ENCODE peak calls at places on chromosomes 2 and 18, in seven cellular contexts. One of them, this sample, is unnamed.
A peak's percentile ranks its signal among the peaks of the same experiment; 100 is the strongest.

GRCh38 chr2:201855356-201855755 is 49.0 kb downstream of the CDK15 start:
- DNase-seq in GM12891: no peak
- DNase-seq in GM12878: no peak
- DNase-seq in stomach: no peak
- DNase-seq in sigmoid colon: no peak
- DNase-seq in prostate gland: no peak
- DNase-seq in HCT116: no peak
- DNase-seq in this sample: no peak

GRCh38 chr2:11870584-11870983 is 124.2 kb downstream of the LPIN1 start:
- DNase-seq in prostate gland: no peak
- DNase-seq in stomach: no peak
- DNase-seq in sigmoid colon: no peak
- DNase-seq in HCT116: no peak
- DNase-seq in GM12878: no peak
- DNase-seq in GM12891: no peak
- DNase-seq in this sample: no peak

GRCh38 chr2:219384872-219385271 is 2.8 kb downstream of the DNPEP start:
- DNase-seq in prostate gland: no peak
- DNase-seq in GM12891: no peak
- DNase-seq in GM12878: no peak
- DNase-seq in HCT116: no peak
- DNase-seq in sigmoid colon: no peak
- DNase-seq in stomach: no peak
- DNase-seq in this sample: no peak

GRCh38 chr18:45403341-45404049 is 211.8 kb upstream of the SLC14A2 start:
- DNase-seq in HCT116: no peak
- DNase-seq in prostate gland: no peak
- DNase-seq in sigmoid colon: no peak
- DNase-seq in GM12878: no peak
- DNase-seq in GM12891: no peak
- DNase-seq in stomach: no peak
- DNase-seq in this sample: no peak

GRCh38 chr2:175621847-175622246 is 380.2 kb downstream of the LNPK start:
- DNase-seq in prostate gland: no peak
- DNase-seq in sigmoid colon: no peak
- DNase-seq in HCT116: peak; percentile 12
- DNase-seq in GM12891: no peak
- DNase-seq in GM12878: no peak
- DNase-seq in stomach: no peak
- DNase-seq in this sample: no peak

GRCh38 chr2:197085665-197086064 is 159.2 kb upstream of the PGAP1 start:
- DNase-seq in GM12878: no peak
- DNase-seq in GM12891: no peak
- DNase-seq in stomach: no peak
- DNase-seq in sigmoid colon: no peak
- DNase-seq in prostate gland: no peak
- DNase-seq in HCT116: no peak
- DNase-seq in this sample: no peak

GRCh38 chr2:189131986-189132385 is 47.6 kb downstream of the COL5A2 start:
- DNase-seq in GM12891: no peak
- DNase-seq in stomach: no peak
- DNase-seq in HCT116: no peak
- DNase-seq in sigmoid colon: no peak
- DNase-seq in prostate gland: no peak
- DNase-seq in GM12878: no peak
- DNase-seq in this sample: no peak

GRCh38 chr18:40413160-40413559 is 1541.9 kb upstream of the PIK3C3 start:
- DNase-seq in prostate gland: no peak
- DNase-seq in GM12878: no peak
- DNase-seq in stomach: no peak
- DNase-seq in HCT116: no peak
- DNase-seq in GM12891: no peak
- DNase-seq in sigmoid colon: no peak
- DNase-seq in this sample: no peak

GRCh38 chr2:39881948-39882347 is 102.9 kb upstream of the THUMPD2 start:
- DNase-seq in GM12878: no peak
- DNase-seq in GM12891: no peak
- DNase-seq in sigmoid colon: no peak
- DNase-seq in prostate gland: no peak
- DNase-seq in HCT116: no peak
- DNase-seq in stomach: no peak
- DNase-seq in this sample: no peak

GRCh38 chr2:16508061-16508851 is 157.4 kb downstream of the CYRIA start:
- DNase-seq in stomach: peak; percentile 62
- DNase-seq in prostate gland: peak; percentile 12
- DNase-seq in sigmoid colon: no peak
- DNase-seq in GM12878: no peak
- DNase-seq in GM12891: peak; percentile 5
- DNase-seq in HCT116: no peak
- DNase-seq in this sample: no peak

GRCh38 chr2:74762789-74763188 is 71.1 kb upstream of the HK2 start:
- DNase-seq in GM12878: no peak
- DNase-seq in sigmoid colon: no peak
- DNase-seq in stomach: no peak
- DNase-seq in GM12891: no peak
- DNase-seq in HCT116: no peak
- DNase-seq in prostate gland: no peak
- DNase-seq in this sample: no peak

DNA sequence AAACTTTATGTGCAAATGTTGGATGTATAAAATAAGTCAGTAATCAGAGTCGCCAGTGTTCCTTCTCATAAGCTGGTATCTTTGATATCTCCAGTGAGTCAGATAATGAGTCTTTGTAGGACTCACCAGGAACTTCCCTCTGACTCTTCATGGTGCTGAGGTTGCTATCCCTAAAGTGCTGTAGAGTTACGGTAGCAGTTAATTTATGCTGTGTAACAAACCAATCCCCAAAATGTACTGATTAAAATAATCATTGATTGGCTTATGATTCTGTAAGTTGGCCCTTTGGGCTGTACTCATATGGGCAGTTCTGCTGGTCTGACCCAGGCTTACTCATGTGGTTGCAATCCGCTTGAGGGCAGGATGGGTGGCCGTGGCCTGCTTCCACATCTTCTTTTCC is 43.8 kb downstream of the MAIP1 start:
- DNase-seq in HCT116: no peak
- DNase-seq in GM12891: no peak
- DNase-seq in GM12878: no peak
- DNase-seq in prostate gland: no peak
- DNase-seq in stomach: no peak
- DNase-seq in sigmoid colon: no peak
- DNase-seq in this sample: no peak
- TF ChIP-seq POLR2AphosphoS5 in HCT116: no peak
- TF ChIP-seq POLR2AphosphoS5 in GM12891: no peak
- TF ChIP-seq POLR2AphosphoS5 in GM12878: no peak
- TF ChIP-seq POLR2AphosphoS5 in prostate gland: no peak
- TF ChIP-seq POLR2AphosphoS5 in stomach: no peak
- TF ChIP-seq POLR2AphosphoS5 in sigmoid colon: no peak
- TF ChIP-seq POLR2AphosphoS5 in this sample: no peak

DNA sequence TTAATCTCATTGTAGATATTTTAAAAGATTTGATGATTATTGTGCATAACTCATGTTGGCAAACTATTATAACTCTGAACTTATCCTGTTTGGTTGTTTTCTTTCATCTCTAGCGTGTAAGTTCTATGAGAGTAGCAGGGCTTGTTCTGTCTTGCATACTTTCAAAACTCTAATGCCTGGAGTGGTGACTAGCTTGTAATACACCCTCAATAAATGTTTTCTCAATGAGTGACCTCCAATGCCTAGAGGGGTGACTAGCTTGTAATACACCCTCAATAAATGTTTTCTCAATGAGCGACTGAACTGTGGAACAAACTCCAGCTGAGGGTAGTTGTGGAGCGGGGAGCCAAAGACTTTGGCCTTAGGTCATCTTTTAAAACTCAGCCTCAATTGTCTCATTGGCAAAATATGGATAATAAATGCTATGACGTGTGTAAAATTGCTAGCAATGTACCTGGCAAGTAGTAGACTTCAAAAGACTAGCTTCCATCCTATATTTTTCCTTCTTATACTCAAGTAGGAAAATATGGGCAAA is 1.8 kb downstream of the GPD2 start:
- DNase-seq in HCT116: no peak
- DNase-seq in stomach: no peak
- DNase-seq in sigmoid colon: no peak
- DNase-seq in GM12891: no peak
- DNase-seq in prostate gland: no peak
- DNase-seq in GM12878: no peak
- DNase-seq in this sample: no peak
- TF ChIP-seq POLR2A in HCT116: no peak
- TF ChIP-seq POLR2A in stomach: no peak
- TF ChIP-seq POLR2A in sigmoid colon: no peak
- TF ChIP-seq POLR2A in GM12891: no peak
- TF ChIP-seq POLR2A in prostate gland: no peak
- TF ChIP-seq POLR2A in GM12878: no peak
- TF ChIP-seq POLR2A in this sample: no peak

DNA sequence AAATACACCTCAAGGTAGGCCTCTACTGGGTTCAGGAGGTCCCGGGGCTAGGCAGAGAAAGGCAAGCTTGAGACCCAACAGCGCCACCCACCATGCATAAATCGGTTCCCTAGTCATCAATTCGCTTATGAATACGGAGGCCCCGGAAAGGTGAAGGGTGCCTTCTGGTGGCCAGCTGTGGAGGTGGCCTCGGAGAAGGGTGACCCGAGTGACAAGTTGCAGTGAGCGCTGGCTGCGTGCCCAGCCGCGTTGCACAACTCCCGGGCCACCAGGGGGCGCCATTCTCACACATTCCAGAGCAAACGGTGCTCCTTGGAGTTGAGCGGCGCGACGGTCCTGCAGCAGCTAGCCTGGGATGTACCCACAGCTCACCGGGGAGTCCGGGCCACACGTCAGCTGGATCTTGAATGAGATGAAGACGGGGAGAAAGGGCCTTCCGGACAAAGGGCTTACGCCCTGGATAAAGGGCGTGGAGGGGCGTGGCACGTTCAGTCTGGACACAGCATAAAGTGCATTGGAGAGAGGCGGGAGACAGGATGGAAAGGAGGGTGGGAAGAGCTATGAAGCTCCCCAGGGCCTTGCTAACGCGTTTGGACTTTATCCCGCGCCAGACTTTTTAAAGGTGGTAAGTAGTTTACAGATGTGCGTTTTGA is 20.4 kb downstream of the TMSB10 start:
- DNase-seq in stomach: peak; percentile 99
- DNase-seq in HCT116: peak; percentile 98
- DNase-seq in GM12878: peak; percentile 92
- DNase-seq in GM12891: no peak
- DNase-seq in prostate gland: peak; percentile 93
- DNase-seq in sigmoid colon: peak; percentile 95
- DNase-seq in this sample: peak; percentile 98
- TF ChIP-seq POLR2AphosphoS5 in stomach: no peak
- TF ChIP-seq POLR2AphosphoS5 in HCT116: peak; percentile 70
- TF ChIP-seq POLR2AphosphoS5 in GM12878: peak; percentile 53
- TF ChIP-seq POLR2AphosphoS5 in GM12891: no peak
- TF ChIP-seq POLR2AphosphoS5 in prostate gland: peak; percentile 73
- TF ChIP-seq POLR2AphosphoS5 in sigmoid colon: no peak
- TF ChIP-seq POLR2AphosphoS5 in this sample: peak; percentile 89

DNA sequence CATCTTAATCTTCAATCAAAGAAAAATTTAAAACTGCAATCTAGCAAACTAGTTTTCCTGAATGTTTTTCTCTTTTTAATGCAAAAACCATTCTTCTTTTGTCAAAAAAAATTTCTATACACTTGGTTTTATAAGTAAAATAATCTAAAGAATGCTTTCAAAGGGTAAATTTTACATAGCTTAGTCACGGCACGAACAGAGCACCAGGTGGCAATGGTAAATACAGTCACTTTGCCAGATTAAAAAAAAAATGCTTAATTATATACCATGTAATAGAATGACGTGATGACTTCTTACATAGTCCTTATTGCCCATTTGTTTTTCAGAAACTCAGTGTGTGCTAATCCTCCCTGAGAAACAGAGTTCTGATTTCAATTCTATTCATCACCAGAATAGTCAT is 10.4 kb downstream of the FEZ2 start:
- DNase-seq in GM12891: no peak
- DNase-seq in GM12878: no peak
- DNase-seq in sigmoid colon: no peak
- DNase-seq in HCT116: no peak
- DNase-seq in prostate gland: no peak
- DNase-seq in stomach: no peak
- DNase-seq in this sample: no peak
- TF ChIP-seq POLR2A in GM12891: no peak
- TF ChIP-seq POLR2A in GM12878: no peak
- TF ChIP-seq POLR2A in sigmoid colon: no peak
- TF ChIP-seq POLR2A in HCT116: no peak
- TF ChIP-seq POLR2A in prostate gland: no peak
- TF ChIP-seq POLR2A in stomach: no peak
- TF ChIP-seq POLR2A in this sample: no peak

GRCh38 chr2:80815259-80815658 is 510.7 kb upstream of the LRRTM1 start:
- DNase-seq in sigmoid colon: no peak
- DNase-seq in prostate gland: no peak
- DNase-seq in HCT116: no peak
- DNase-seq in GM12891: no peak
- DNase-seq in stomach: no peak
- DNase-seq in GM12878: no peak
- DNase-seq in this sample: no peak
- TF ChIP-seq POLR2AphosphoS5 in sigmoid colon: no peak
- TF ChIP-seq POLR2AphosphoS5 in prostate gland: no peak
- TF ChIP-seq POLR2AphosphoS5 in HCT116: no peak
- TF ChIP-seq POLR2AphosphoS5 in GM12891: no peak
- TF ChIP-seq POLR2AphosphoS5 in stomach: no peak
- TF ChIP-seq POLR2AphosphoS5 in GM12878: no peak
- TF ChIP-seq POLR2AphosphoS5 in this sample: no peak

GRCh38 chr2:27242614-27242951 is 20.3 kb downstream of the SLC30A3 start:
- DNase-seq in stomach: no peak
- DNase-seq in HCT116: no peak
- DNase-seq in sigmoid colon: no peak
- DNase-seq in GM12878: no peak
- DNase-seq in GM12891: no peak
- DNase-seq in prostate gland: no peak
- DNase-seq in this sample: no peak

GRCh38 chr2:27247893-27248292 is 15.0 kb downstream of the SLC30A3 start:
- DNase-seq in prostate gland: no peak
- DNase-seq in stomach: no peak
- DNase-seq in sigmoid colon: no peak
- DNase-seq in GM12878: no peak
- DNase-seq in HCT116: no peak
- DNase-seq in GM12891: no peak
- DNase-seq in this sample: no peak

GRCh38 chr2:27245620-27246019 is 17.2 kb downstream of the SLC30A3 start:
- DNase-seq in GM12891: no peak
- DNase-seq in HCT116: no peak
- DNase-seq in stomach: no peak
- DNase-seq in prostate gland: no peak
- DNase-seq in GM12878: no peak
- DNase-seq in sigmoid colon: no peak
- DNase-seq in this sample: no peak

GRCh38 chr2:27243391-27244130 is 19.3 kb downstream of the SLC30A3 start:
- DNase-seq in sigmoid colon: no peak
- DNase-seq in GM12878: no peak
- DNase-seq in stomach: no peak
- DNase-seq in prostate gland: no peak
- DNase-seq in HCT116: no peak
- DNase-seq in GM12891: no peak
- DNase-seq in this sample: no peak

DNA sequence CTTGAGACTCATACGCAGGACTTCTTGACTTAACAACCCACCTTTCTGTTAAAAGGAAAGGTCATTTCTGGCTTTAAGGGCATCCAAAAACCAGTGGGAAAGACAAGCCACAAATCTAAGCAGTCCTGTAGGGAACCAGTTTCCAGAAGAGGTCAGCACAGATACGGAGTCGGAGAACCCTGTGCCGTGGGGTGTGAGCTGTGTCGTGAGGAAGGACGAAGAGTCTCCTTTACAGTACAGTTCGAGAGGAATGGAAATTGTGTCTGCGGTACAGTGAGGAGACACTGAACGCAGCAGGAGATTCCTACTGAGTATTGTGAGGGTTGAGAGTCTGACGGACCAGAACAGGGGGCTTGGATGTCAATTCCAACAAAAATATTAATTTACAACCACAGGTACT is 17.7 kb downstream of the SLC30A3 start:
- DNase-seq in stomach: no peak
- DNase-seq in HCT116: no peak
- DNase-seq in GM12878: no peak
- DNase-seq in prostate gland: no peak
- DNase-seq in sigmoid colon: no peak
- DNase-seq in GM12891: no peak
- DNase-seq in this sample: no peak
- TF ChIP-seq POLR2A in stomach: no peak
- TF ChIP-seq POLR2A in HCT116: no peak
- TF ChIP-seq POLR2A in GM12878: no peak
- TF ChIP-seq POLR2A in prostate gland: no peak
- TF ChIP-seq POLR2A in sigmoid colon: no peak
- TF ChIP-seq POLR2A in GM12891: no peak
- TF ChIP-seq POLR2A in this sample: no peak